ENCODE peak calls at places on chromosome 17, in ten cellular contexts. V, W, N, O, Q, K, G, X, U and R are unnamed samples.

GRCh38 chr17:49554694-49555494 is 20.8 kb upstream of the NXPH3 start:
- DNase-seq in N (no peak), G (no peak), Q (no peak), O (no peak), W (no peak), K (no peak), X (no peak), V (no peak), U (no peak), R (no peak)

GRCh38 chr17:44235583-44235936 is 16.1 kb upstream of the UBTF start:
- DNase-seq in N (no peak), V (no peak), U (no peak), O (no peak), W (no peak), K (peak), X (no peak), Q (peak), G (no peak), R (no peak)

GRCh38 chr17:78441271-78441986 is 63.0 kb downstream of the PGS1 start:
- DNase-seq in N (no peak), W (no peak), X (no peak), G (no peak), V (no peak), U (no peak), Q (no peak), O (no peak), K (no peak), R (no peak)

GRCh38 chr17:50689251-50689650 is 18.5 kb downstream of the ANKRD40 start:
- DNase-seq in W (no peak), O (no peak), G (no peak), Q (peak), U (no peak), V (no peak), X (no peak), N (no peak), K (peak), R (peak)

GRCh38 chr17:17468217-17469010 is 8.4 kb upstream of the MED9 start:
- DNase-seq in O (no peak), G (no peak), K (no peak), W (no peak), N (no peak), V (no peak), U (no peak), X (no peak), Q (no peak), R (no peak)

GRCh38 chr17:51487947-51488346 is 227.6 kb downstream of the UTP18 start:
- DNase-seq in K (no peak), G (no peak), Q (peak), O (peak), N (no peak), X (no peak), U (peak), V (no peak), W (peak), R (no peak)

GRCh38 chr17:6683081-6683684 is 30.0 kb downstream of the SLC13A5 start:
- DNase-seq in V (peak), K (no peak), O (no peak), G (no peak), X (no peak), N (no peak), U (no peak), W (no peak), Q (no peak), R (no peak)

GRCh38 chr17:44840936-44841335 is 6.7 kb upstream of the HIGD1B start:
- DNase-seq in O (no peak), U (no peak), W (no peak), K (no peak), N (no peak), X (no peak), G (no peak), V (no peak), Q (no peak), R (no peak)

GRCh38 chr17:42535400-42536047 is 517 bp upstream of the NAGLU start:
- DNase-seq in W (no peak), N (no peak), V (peak), G (peak), U (no peak), X (no peak), Q (no peak), O (no peak), K (no peak), R (no peak)

GRCh38 chr17:18020971-18021370 is 18.0 kb downstream of the ATPAF2 start:
- DNase-seq in K (no peak), W (no peak), G (no peak), Q (no peak), N (no peak), V (no peak), O (no peak), X (no peak), U (no peak), R (no peak)

GRCh38 chr17:80593171-80593570 is 48.5 kb downstream of the RPTOR start:
- DNase-seq in V (no peak), O (no peak), N (no peak), K (no peak), G (no peak), Q (no peak), X (no peak), U (no peak), W (no peak), R (no peak)

GRCh38 chr17:39754958-39755549 is 17.3 kb downstream of the GRB7 start:
- DNase-seq in N (no peak), W (no peak), G (no peak), O (no peak), U (no peak), X (no peak), Q (no peak), K (no peak), V (no peak), R (no peak)

GRCh38 chr17:70314506-70314905 is 145.2 kb downstream of the KCNJ2 start:
- DNase-seq in O (no peak), K (no peak), G (no peak), Q (no peak), W (no peak), V (no peak), X (no peak), U (no peak), N (no peak), R (peak)

GRCh38 chr17:77308768-77309726 is 168.3 kb downstream of the SEC14L1 start:
- DNase-seq in V (no peak), W (no peak), O (no peak), G (no peak), K (peak), Q (peak), N (no peak), U (no peak), X (peak), R (peak)

GRCh38 chr17:13351046-13351445 is 250.7 kb downstream of the HS3ST3A1 start:
- DNase-seq in X (no peak), K (peak), O (no peak), Q (peak), G (no peak), W (no peak), U (no peak), V (no peak), N (no peak), R (peak)

GRCh38 chr17:74430706-74431567 is 951 bp upstream of the GPRC5C start:
- DNase-seq in V (peak), W (no peak), G (no peak), Q (peak), K (peak), O (no peak), X (peak), N (no peak), U (peak), R (no peak)

GRCh38 chr17:37327341-37328090 is 48.3 kb upstream of the C17orf78 start:
- DNase-seq in N (no peak), O (no peak), K (peak), Q (peak), X (no peak), V (no peak), G (no peak), U (no peak), W (no peak), R (peak)

GRCh38 chr17:50950002-50950877 is 84.1 kb upstream of the TOB1 start:
- DNase-seq in V (peak), K (peak), X (peak), N (peak), W (peak), O (peak), U (peak), G (peak), Q (peak), R (peak)

GRCh38 chr17:27800522-27800921 is at the start of gene NOS2:
- DNase-seq in K (no peak), V (peak), X (no peak), W (no peak), O (no peak), Q (no peak), G (no peak), U (no peak), N (no peak), R (no peak)

GRCh38 chr17:77528516-77529327 is 388.0 kb downstream of the SEC14L1 start:
- DNase-seq in N (no peak), G (no peak), Q (no peak), X (no peak), V (no peak), W (no peak), O (peak), K (no peak), U (peak), R (no peak)

GRCh38 chr17:4332296-4332970 is 34.0 kb downstream of the UBE2G1 start:
- DNase-seq in X (no peak), O (no peak), K (no peak), V (no peak), W (no peak), Q (peak), N (no peak), U (no peak), G (no peak), R (no peak)

GRCh38 chr17:77736207-77736600 is 222.3 kb upstream of the TNRC6C start:
- DNase-seq in U (no peak), Q (no peak), K (no peak), W (no peak), V (no peak), G (no peak), O (no peak), N (no peak), X (no peak), R (no peak)

GRCh38 chr17:44898768-44899073 is 524 bp downstream of the EFTUD2 start:
- DNase-seq in X (no peak), N (no peak), U (no peak), W (no peak), O (no peak), G (peak), V (no peak), K (no peak), Q (no peak), R (no peak)

GRCh38 chr17:74356640-74357465 is 4.8 kb downstream of the BTBD17 start:
- DNase-seq in G (no peak), X (no peak), O (no peak), V (no peak), K (no peak), Q (no peak), U (no peak), W (no peak), N (no peak), R (no peak)

GRCh38 chr17:57585341-57586098 is 159.6 kb downstream of the CCDC182 start:
- DNase-seq in Q (no peak), K (no peak), G (no peak), V (no peak), X (no peak), O (no peak), U (no peak), N (no peak), W (no peak), R (no peak)

GRCh38 chr17:76444518-76445311 is 8.2 kb downstream of the UBE2O start:
- DNase-seq in X (no peak), V (no peak), K (peak), N (no peak), U (no peak), Q (peak), W (no peak), O (no peak), G (no peak), R (no peak)

GRCh38 chr17:51528116-51528515 is 267.8 kb downstream of the UTP18 start:
- DNase-seq in G (no peak), U (no peak), W (no peak), Q (no peak), N (no peak), V (no peak), O (no peak), X (no peak), K (no peak), R (no peak)